ENCODE peak calls at places on chromosomes 16 and 17, in four cellular contexts. U, K, V and B are unnamed samples.

GRCh38 chr17:49861150-49861884 is 13.4 kb upstream of the TAC4 start:
- DNase-seq in U (peak), K (peak), V (peak), B (peak)

GRCh38 chr17:11880714-11881113 is 116.6 kb downstream of the ZNF18 start:
- DNase-seq in U (no peak), K (peak), V (no peak), B (no peak)

GRCh38 chr17:44533533-44534246 is 23.6 kb upstream of the FZD2 start:
- DNase-seq in U (peak), K (peak), V (peak), B (peak)

GRCh38 chr16:27284865-27285675 is 16.5 kb upstream of the NSMCE1 start:
- DNase-seq in U (no peak), K (no peak), V (peak), B (no peak)

GRCh38 chr16:71347146-71347545 is 11.4 kb upstream of the CALB2 start:
- DNase-seq in U (no peak), K (no peak), V (no peak), B (no peak)

GRCh38 chr17:933168-934083 is 46.1 kb downstream of the NXN start:
- DNase-seq in U (peak), K (peak), V (no peak), B (peak)

GRCh38 chr17:19979917-19980770 is 2.5 kb upstream of the AKAP10 start:
- DNase-seq in U (no peak), K (no peak), V (peak), B (peak)

GRCh38 chr17:1005361-1005946 is 8.5 kb downstream of the TIMM22 start:
- DNase-seq in U (peak), K (peak), V (no peak), B (no peak)

GRCh38 chr16:23379707-23380106 is 73.3 kb downstream of the COG7 start:
- DNase-seq in U (no peak), K (no peak), V (no peak), B (no peak)

GRCh38 chr17:64614266-64615011 is 47.7 kb downstream of the SMURF2 start:
- DNase-seq in U (no peak), K (no peak), V (no peak), B (no peak)

GRCh38 chr16:49740190-49740589 is 115.7 kb downstream of the ZNF423 start:
- DNase-seq in U (no peak), K (no peak), V (no peak), B (no peak)

GRCh38 chr16:81995651-81996050 is 15.6 kb downstream of the SDR42E1 start:
- DNase-seq in U (peak), K (no peak), V (no peak), B (no peak)

GRCh38 chr17:40320771-40321501 is 12.0 kb downstream of the RARA start:
- DNase-seq in U (no peak), K (no peak), V (no peak), B (no peak)

GRCh38 chr17:61598014-61598413 is 7.0 kb upstream of the NACA2 start:
- DNase-seq in U (no peak), K (no peak), V (no peak), B (no peak)

GRCh38 chr17:81015135-81015534 is 19.8 kb upstream of the BAIAP2 start:
- DNase-seq in U (peak), K (no peak), V (no peak), B (no peak)

GRCh38 chr17:30344283-30345088 is 10.6 kb upstream of the TMIGD1 start:
- DNase-seq in U (peak), K (no peak), V (no peak), B (no peak)

GRCh38 chr16:58124601-58124915 is 4.6 kb downstream of the CFAP20 start:
- DNase-seq in U (peak), K (no peak), V (no peak), B (no peak)

GRCh38 chr17:50102164-50102991 is 7.2 kb downstream of the PDK2 start:
- DNase-seq in U (no peak), K (no peak), V (no peak), B (no peak)

GRCh38 chr17:73349138-73349537 is 37.3 kb upstream of the CDC42EP4 start:
- DNase-seq in U (no peak), K (peak), V (no peak), B (no peak)

GRCh38 chr16:13935408-13935807 is 15.5 kb downstream of the ERCC4 start:
- DNase-seq in U (no peak), K (peak), V (peak), B (peak)

GRCh38 chr17:48051706-48052486 is 3.7 kb downstream of the NFE2L1 start:
- DNase-seq in U (peak), K (no peak), V (no peak), B (no peak)

GRCh38 chr16:52466998-52467397 is 79.9 kb downstream of the TOX3 start:
- DNase-seq in U (no peak), K (no peak), V (no peak), B (no peak)

GRCh38 chr17:44636562-44636961 is 19.7 kb upstream of the MEIOC start:
- DNase-seq in U (peak), K (peak), V (no peak), B (no peak)

GRCh38 chr17:3318336-3318735 is 20.2 kb upstream of the OR3A1 start:
- DNase-seq in U (no peak), K (peak), V (no peak), B (no peak)
- H4K5ac ChIP-seq in U (no peak), K (no peak), V (no peak), B (no peak)

GRCh38 chr16:86640265-86640843 is 62.0 kb downstream of the FOXL1 start:
- DNase-seq in U (no peak), K (no peak), V (no peak), B (no peak)
- H3K56ac ChIP-seq in U (no peak), K (no peak), V (no peak), B (no peak)

GRCh38 chr17:6704472-6705052 is 8.6 kb downstream of the SLC13A5 start:
- DNase-seq in U (no peak), K (no peak), V (no peak), B (no peak)
- H2AK5ac ChIP-seq in U (no peak), K (no peak), V (no peak), B (no peak)

DNA sequence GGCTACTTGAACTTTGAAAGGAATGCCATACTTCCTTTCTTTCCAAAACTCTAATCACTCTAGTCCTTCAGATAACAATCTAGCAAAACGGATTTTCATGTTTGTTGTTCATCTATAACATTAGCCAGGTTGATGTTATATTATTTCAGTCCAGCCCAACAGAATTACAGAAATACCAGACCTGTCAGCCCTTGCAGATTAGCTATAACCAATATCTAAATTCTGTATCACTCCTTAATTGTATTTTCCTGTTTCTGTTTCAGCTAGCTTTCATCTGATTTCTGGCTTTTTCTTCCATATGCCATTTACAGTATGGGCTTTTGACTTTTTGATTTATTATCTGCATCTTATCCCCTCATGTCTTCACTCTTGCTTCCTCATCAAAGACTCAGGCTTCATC is 479.8 kb upstream of the CDH8 start:
- DNase-seq in U (no peak), K (no peak), V (no peak), B (no peak)
- H4K5ac ChIP-seq in U (no peak), K (no peak), V (no peak), B (no peak)